ENCODE peak calls at places on chromosomes 16 and 17, in five cellular contexts. T is endothelial cell of umbilical vein; O is H9; Q is stimulated activated CD4-positive, alpha-beta T cell treated with anti-CD3 and anti-CD28 coated beads, Interleukin-15, amount 100 ng/mL, for 24 hours; B is NCI-H1092. A is an unnamed sample.

GRCh38 chr16:27169511-27170071 is 33.7 kb upstream of the KDM8 start:
- DNase-seq in T (peak; percentile 10), B (peak; percentile 27), O (peak; percentile 40), Q (peak; percentile 81), A (no peak)

GRCh38 chr17:79732246-79732645 is 1.5 kb downstream of the ENPP7 start:
- DNase-seq in O (no peak), Q (no peak), T (no peak), B (no peak), A (no peak)

GRCh38 chr17:15262291-15263205 is 2.6 kb downstream of the PMP22 start:
- DNase-seq in B (no peak), T (peak; percentile 63), Q (peak; percentile 25), O (peak; percentile 89), A (peak; percentile 35)

GRCh38 chr17:41917957-41918391 is 777 bp downstream of the ACLY start:
- DNase-seq in B (peak; percentile 75), Q (peak; percentile 64), O (no peak), T (peak; percentile 57), A (peak; percentile 57)

GRCh38 chr16:69904495-69905170 is 46.5 kb upstream of the CLEC18A start:
- DNase-seq in B (no peak), O (peak; percentile 51), T (no peak), Q (no peak), A (no peak)

GRCh38 chr17:77451271-77451893 is 310.6 kb downstream of the SEC14L1 start:
- DNase-seq in B (peak; percentile 76), T (peak; percentile 71), Q (peak; percentile 87), O (peak; percentile 95), A (peak; percentile 56)

GRCh38 chr17:20066253-20066652 is 57.1 kb downstream of the SPECC1 start:
- DNase-seq in T (no peak), Q (no peak), B (no peak), O (no peak), A (no peak)

GRCh38 chr17:32116937-32117336 is 25.4 kb upstream of the RHOT1 start:
- DNase-seq in T (no peak), Q (no peak), B (no peak), O (no peak), A (no peak)

GRCh38 chr17:16945141-16945493 is 26.8 kb downstream of the TNFRSF13B start:
- DNase-seq in Q (no peak), O (no peak), T (no peak), B (no peak), A (no peak)

GRCh38 chr16:9441021-9441420 is 349.6 kb downstream of the HAPSTR1 start:
- DNase-seq in T (no peak), O (peak; percentile 45), B (no peak), Q (no peak), A (no peak)

GRCh38 chr17:70369296-70369855 is 200.0 kb downstream of the KCNJ2 start:
- DNase-seq in O (no peak), T (no peak), B (no peak), Q (no peak), A (no peak)

GRCh38 chr16:11258553-11259287 is 2.7 kb upstream of the SOCS1 start:
- DNase-seq in Q (peak; percentile 57), T (no peak), O (no peak), B (no peak), A (no peak)

GRCh38 chr16:1395444-1396074 is 18.9 kb downstream of the UNKL start:
- DNase-seq in T (no peak), Q (no peak), O (no peak), B (no peak), A (no peak)

GRCh38 chr17:63775420-63775819 is 1.4 kb downstream of the DDX42 start:
- DNase-seq in B (no peak), O (no peak), T (peak; percentile 30), Q (no peak), A (no peak)

GRCh38 chr17:7393613-7394451 is 493 bp downstream of the PLSCR3 start:
- DNase-seq in Q (peak; percentile 77), B (no peak), O (peak; percentile 81), T (no peak), A (peak; percentile 74)

GRCh38 chr17:11899494-11899893 is 97.8 kb downstream of the ZNF18 start:
- DNase-seq in O (no peak), Q (no peak), T (no peak), B (no peak), A (no peak)